ENCODE peak calls at places on chromosomes 6 and 20, in ten cellular contexts. F is IMR-90, X is aorta, N is colonic mucosa, I is pancreas, O is astrocyte, A is fibroblast of lung, S is NT2/D1, Q is adrenal gland, U is tibial nerve. M is an unnamed sample. For H3K4me1, the result is how much of the 10 kb centered on the place peaks cover.

GRCh38 chr6:35034411-35035171 is 106.5 kb downstream of the TCP11 start:
- DNase-seq in F (no peak), X (peak), N (peak), I (peak), O (no peak), A (peak), S (no peak), Q (peak), U (no peak), M (peak)

GRCh38 chr20:62766071-62766450 is 30.2 kb upstream of the MRGBP start:
- DNase-seq in F (no peak), X (peak), N (no peak), I (no peak), O (no peak), A (no peak), S (no peak), Q (no peak), U (no peak), M (no peak)

GRCh38 chr20:21064924-21065323 is 41.2 kb downstream of the LINC00237 start:
- DNase-seq in F (no peak), X (no peak), N (no peak), I (no peak), O (no peak), A (no peak), S (no peak), Q (no peak), U (no peak), M (no peak)

GRCh38 chr6:81876977-81877376 is 124.5 kb upstream of the TENT5A start:
- DNase-seq in F (peak), X (no peak), N (no peak), I (no peak), O (peak), A (no peak), S (no peak), Q (no peak), U (no peak), M (no peak)

GRCh38 chr6:64861039-64861651 is 845.9 kb downstream of the EYS start:
- DNase-seq in F (no peak), X (peak), N (no peak), I (no peak), O (no peak), A (no peak), S (no peak), Q (no peak), U (no peak), M (no peak)

GRCh38 chr6:155112757-155113156 is 117.6 kb downstream of the TIAM2 start:
- DNase-seq in F (no peak), X (no peak), N (no peak), I (no peak), O (no peak), A (no peak), S (no peak), Q (no peak), U (no peak), M (no peak)

GRCh38 chr6:126716012-126716411 is 376.1 kb downstream of the CENPW start:
- DNase-seq in F (peak), X (no peak), N (no peak), I (no peak), O (peak), A (no peak), S (no peak), Q (no peak), U (no peak), M (no peak)

GRCh38 chr6:158408552-158409130 is 96.4 kb downstream of the TULP4 start:
- DNase-seq in F (peak), X (no peak), N (no peak), I (no peak), O (peak), A (peak), S (no peak), Q (peak), U (peak), M (no peak)

GRCh38 chr20:45701873-45702272 is at the start of gene WFDC13:
- DNase-seq in F (no peak), X (no peak), N (no peak), I (no peak), O (no peak), A (no peak), S (no peak), Q (no peak), U (no peak), M (no peak)

DNA sequence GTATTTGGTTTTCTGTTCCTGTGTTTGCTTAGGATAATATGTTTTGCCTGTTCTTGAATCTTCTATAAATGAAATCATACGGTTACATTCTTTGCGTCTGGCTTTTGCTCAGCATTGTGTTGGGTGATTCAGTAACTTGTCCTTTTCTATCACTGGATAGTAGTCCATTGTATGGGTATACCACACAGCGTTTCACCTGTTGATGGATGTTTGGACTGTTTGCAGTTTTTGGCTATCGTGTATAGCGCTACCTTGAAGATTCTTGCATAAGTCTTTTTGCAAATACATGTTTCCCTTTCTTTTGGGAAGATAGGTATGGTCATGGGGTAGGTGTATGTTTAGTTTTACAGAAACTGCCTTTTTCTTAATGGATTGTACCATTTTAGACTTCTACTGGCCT is 9.5 kb downstream of the MYBL2 start:
- DNase-seq in F (no peak), X (no peak), N (no peak), I (no peak), O (no peak), A (no peak), S (no peak), Q (no peak), U (no peak), M (no peak)
- H3K4me1 ChIP-seq in F (under half), X (under half), N (under half), I (under half), O (under half), A (under half), S (under half), Q (under half), U (under half), M (under half)

DNA sequence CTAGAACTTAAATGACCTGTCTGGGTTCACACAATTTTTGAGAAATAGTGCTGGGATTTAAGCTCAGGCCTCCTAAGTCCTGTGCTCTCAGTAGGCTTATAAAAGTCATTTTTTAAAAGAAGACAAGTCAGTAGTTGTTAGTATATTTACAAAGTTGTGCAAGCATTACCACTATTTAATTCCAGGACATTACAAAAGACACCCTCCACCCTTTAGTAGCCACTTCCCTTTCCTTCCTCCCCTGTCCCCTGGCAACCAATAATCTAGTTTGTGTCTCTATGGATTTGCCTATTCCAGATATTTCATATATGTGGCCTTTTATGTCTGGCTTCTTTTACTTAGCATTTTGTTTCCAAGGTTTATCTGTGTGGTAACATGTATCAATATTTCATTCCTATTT is 37.6 kb downstream of the HMGN3 start:
- DNase-seq in F (no peak), X (no peak), N (no peak), I (no peak), O (no peak), A (no peak), S (no peak), Q (no peak), U (no peak), M (no peak)
- H3K4me1 ChIP-seq in F (under half), X (under half), N (under half), I (under half), O (under half), A (under half), S (under half), Q (under half), U (under half), M (under half)

GRCh38 chr6:39214846-39215639 is 14.2 kb downstream of the KCNK5 start:
- DNase-seq in F (no peak), X (no peak), N (peak), I (peak), O (no peak), A (no peak), S (no peak), Q (no peak), U (no peak), M (no peak)

GRCh38 chr6:39214120-39214813 is 15.0 kb downstream of the KCNK5 start:
- DNase-seq in F (no peak), X (no peak), N (no peak), I (no peak), O (no peak), A (no peak), S (no peak), Q (no peak), U (no peak), M (no peak)

GRCh38 chr6:39215640-39216158 is 13.6 kb downstream of the KCNK5 start:
- DNase-seq in F (no peak), X (no peak), N (peak), I (no peak), O (no peak), A (no peak), S (no peak), Q (no peak), U (no peak), M (no peak)

GRCh38 chr6:39211183-39211582 is 18.1 kb downstream of the KCNK5 start:
- DNase-seq in F (no peak), X (no peak), N (no peak), I (no peak), O (no peak), A (no peak), S (no peak), Q (no peak), U (no peak), M (no peak)

DNA sequence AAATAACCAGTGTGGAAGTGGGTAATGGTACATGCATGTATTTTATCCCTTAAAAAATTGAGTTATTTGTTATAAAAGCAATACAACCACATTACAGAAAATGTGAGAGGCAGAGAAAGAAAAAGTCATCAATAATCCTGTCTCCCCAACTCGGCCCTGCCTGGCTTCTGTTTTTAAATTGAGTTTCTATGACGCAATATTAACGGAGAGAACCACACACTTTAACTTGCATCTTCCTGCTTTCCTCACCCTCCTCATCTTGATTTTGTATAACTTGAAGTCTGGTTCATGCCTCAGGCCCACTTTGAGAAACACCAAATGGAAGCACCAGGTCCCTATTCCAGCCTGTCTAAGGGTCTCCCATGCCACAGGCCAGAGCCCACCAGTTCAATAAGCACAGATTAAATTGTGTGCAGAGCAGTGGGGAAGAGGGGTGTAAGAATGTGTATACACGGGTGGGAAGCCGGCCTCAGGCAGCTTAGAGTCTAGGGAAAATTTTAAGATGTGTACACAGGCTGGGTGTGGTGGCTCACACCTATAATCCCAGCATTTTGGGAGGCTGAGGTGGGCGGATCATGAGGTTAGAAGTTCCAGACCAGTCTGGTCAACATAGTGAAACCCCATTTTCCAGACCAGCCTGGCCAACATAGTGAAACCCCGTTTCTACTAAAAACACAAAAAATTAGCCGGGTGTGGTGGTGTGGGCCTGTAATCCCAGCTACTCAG is 15.9 kb downstream of the KCNK5 start:
- DNase-seq in F (no peak), X (peak), N (no peak), I (no peak), O (no peak), A (no peak), S (no peak), Q (no peak), U (no peak), M (no peak)
- H3K4me1 ChIP-seq in F (under half), X (under half), N (under half), I (under half), O (under half), A (under half), S (under half), Q (under half), U (under half), M (under half)

GRCh38 chr6:144352310-144352709 is 67.2 kb downstream of the UTRN start:
- DNase-seq in F (no peak), X (no peak), N (no peak), I (no peak), O (no peak), A (no peak), S (no peak), Q (no peak), U (no peak), M (no peak)

GRCh38 chr6:144349690-144350132 is 64.6 kb downstream of the UTRN start:
- DNase-seq in F (peak), X (no peak), N (no peak), I (no peak), O (peak), A (peak), S (no peak), Q (peak), U (no peak), M (no peak)

GRCh38 chr6:144351338-144351737 is 66.2 kb downstream of the UTRN start:
- DNase-seq in F (no peak), X (no peak), N (no peak), I (no peak), O (no peak), A (no peak), S (no peak), Q (no peak), U (no peak), M (no peak)

GRCh38 chr6:144351741-144352140 is 66.6 kb downstream of the UTRN start:
- DNase-seq in F (no peak), X (no peak), N (no peak), I (no peak), O (peak), A (no peak), S (no peak), Q (peak), U (no peak), M (no peak)

GRCh38 chr6:144350176-144350575 is 65.0 kb downstream of the UTRN start:
- DNase-seq in F (no peak), X (no peak), N (no peak), I (no peak), O (no peak), A (no peak), S (no peak), Q (no peak), U (no peak), M (no peak)
- H3K4me1 ChIP-seq in F (under half), X (under half), N (under half), I (under half), O (under half), A (under half), S (under half), Q (half or more), U (under half), M (half or more)

GRCh38 chr6:13696226-13696625 is 15.4 kb downstream of the RANBP9 start:
- DNase-seq in F (peak), X (no peak), N (no peak), I (no peak), O (peak), A (peak), S (no peak), Q (no peak), U (no peak), M (no peak)
- H3K4me1 ChIP-seq in F (under half), X (under half), N (under half), I (under half), O (under half), A (under half), S (under half), Q (under half), U (under half), M (under half)

DNA sequence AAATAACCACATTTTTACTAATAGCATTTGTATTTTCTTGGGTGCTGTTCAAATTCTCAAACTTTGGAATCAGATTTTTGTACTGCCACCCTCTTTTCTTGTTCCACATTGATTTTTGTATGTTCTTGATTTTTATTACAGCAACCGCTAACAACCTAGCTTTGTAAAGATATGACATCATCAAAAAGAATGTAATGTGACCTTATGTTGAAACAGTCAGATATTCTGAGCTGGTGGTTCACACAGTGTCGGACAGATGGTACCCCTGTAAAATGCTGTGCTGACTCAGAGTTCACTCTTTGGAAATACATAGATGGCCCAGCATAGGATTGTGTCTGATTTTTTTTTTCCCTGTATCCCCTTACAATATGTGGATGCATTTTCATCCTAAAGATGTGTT is 118.9 kb downstream of the QKI start:
- DNase-seq in F (peak), X (no peak), N (no peak), I (no peak), O (peak), A (peak), S (no peak), Q (no peak), U (no peak), M (no peak)
- H3K4me1 ChIP-seq in F (under half), X (under half), N (under half), I (under half), O (under half), A (under half), S (under half), Q (under half), U (half or more), M (under half)

M was measured in suprapubic skin.